ENCODE peak calls at places on chromosomes 7 and 10, in five cellular contexts. One of them, this sample, is unnamed.

GRCh38 chr7:50266893-50267386 is 37.6 kb upstream of the IKZF1 start:
- DNase-seq in tibial artery: no peak
- DNase-seq in hepatocyte: no peak
- DNase-seq in AG04450: no peak
- DNase-seq in AG04449: no peak
- DNase-seq in this sample: peak

GRCh38 chr7:34019431-34019830 is 114.1 kb downstream of the BMPER start:
- DNase-seq in tibial artery: no peak
- DNase-seq in AG04450: no peak
- DNase-seq in hepatocyte: no peak
- DNase-seq in AG04449: no peak
- DNase-seq in this sample: no peak

GRCh38 chr10:5565671-5566581 is 41.2 kb downstream of the CALML3 start:
- DNase-seq in AG04449: peak
- DNase-seq in AG04450: peak
- DNase-seq in tibial artery: peak
- DNase-seq in hepatocyte: no peak
- DNase-seq in this sample: no peak

GRCh38 chr7:98881561-98882315 is 3.4 kb downstream of the TRRAP start:
- DNase-seq in AG04450: no peak
- DNase-seq in hepatocyte: no peak
- DNase-seq in tibial artery: no peak
- DNase-seq in AG04449: no peak
- DNase-seq in this sample: no peak

GRCh38 chr7:24970676-24971075 is 9.3 kb downstream of the OSBPL3 start:
- DNase-seq in hepatocyte: no peak
- DNase-seq in tibial artery: no peak
- DNase-seq in AG04450: no peak
- DNase-seq in AG04449: no peak
- DNase-seq in this sample: no peak

GRCh38 chr7:151181011-151181431 is 6.0 kb downstream of the ASB10 start:
- DNase-seq in AG04450: no peak
- DNase-seq in hepatocyte: no peak
- DNase-seq in AG04449: no peak
- DNase-seq in tibial artery: peak
- DNase-seq in this sample: no peak

GRCh38 chr10:122514045-122514840 is 46.3 kb upstream of the DMBT1 start:
- DNase-seq in hepatocyte: no peak
- DNase-seq in AG04449: no peak
- DNase-seq in tibial artery: no peak
- DNase-seq in AG04450: no peak
- DNase-seq in this sample: no peak

GRCh38 chr7:64959072-64959747 is 31.6 kb downstream of the ZNF117 start:
- DNase-seq in tibial artery: no peak
- DNase-seq in hepatocyte: no peak
- DNase-seq in AG04450: no peak
- DNase-seq in AG04449: no peak
- DNase-seq in this sample: no peak

GRCh38 chr10:86385806-86386205 is 19.2 kb upstream of the GRID1 start:
- DNase-seq in AG04450: no peak
- DNase-seq in AG04449: no peak
- DNase-seq in tibial artery: no peak
- DNase-seq in hepatocyte: no peak
- DNase-seq in this sample: no peak

GRCh38 chr10:86388119-86388704 is 21.6 kb upstream of the GRID1 start:
- DNase-seq in AG04450: no peak
- DNase-seq in tibial artery: peak
- DNase-seq in AG04449: no peak
- DNase-seq in hepatocyte: no peak
- DNase-seq in this sample: peak

GRCh38 chr10:86389441-86390193 is 23.0 kb upstream of the GRID1 start:
- DNase-seq in AG04450: no peak
- DNase-seq in hepatocyte: peak
- DNase-seq in AG04449: no peak
- DNase-seq in tibial artery: peak
- DNase-seq in this sample: peak

GRCh38 chr10:86390337-86391120 is 23.9 kb upstream of the GRID1 start:
- DNase-seq in AG04450: no peak
- DNase-seq in tibial artery: no peak
- DNase-seq in hepatocyte: no peak
- DNase-seq in AG04449: no peak
- DNase-seq in this sample: peak

GRCh38 chr10:86387221-86387794 is 20.7 kb upstream of the GRID1 start:
- DNase-seq in AG04449: no peak
- DNase-seq in tibial artery: peak
- DNase-seq in hepatocyte: no peak
- DNase-seq in AG04450: no peak
- DNase-seq in this sample: peak
- TF ChIP-seq CTCF in AG04449: no peak
- TF ChIP-seq CTCF in tibial artery: no peak
- TF ChIP-seq CTCF in hepatocyte: no peak
- TF ChIP-seq CTCF in AG04450: peak
- TF ChIP-seq CTCF in this sample: peak

GRCh38 chr7:115116773-115117715 is 195.2 kb downstream of the MDFIC start:
- DNase-seq in tibial artery: no peak
- DNase-seq in hepatocyte: no peak
- DNase-seq in AG04450: no peak
- DNase-seq in AG04449: no peak
- DNase-seq in this sample: no peak
- TF ChIP-seq CTCF in tibial artery: no peak
- TF ChIP-seq CTCF in hepatocyte: no peak
- TF ChIP-seq CTCF in AG04450: no peak
- TF ChIP-seq CTCF in AG04449: no peak
- TF ChIP-seq CTCF in this sample: no peak

GRCh38 chr7:44853391-44853790 is 5.5 kb upstream of the H2AZ2 start:
- DNase-seq in hepatocyte: no peak
- DNase-seq in tibial artery: no peak
- DNase-seq in AG04449: no peak
- DNase-seq in AG04450: no peak
- DNase-seq in this sample: no peak

GRCh38 chr7:44852590-44852989 is 4.7 kb upstream of the H2AZ2 start:
- DNase-seq in hepatocyte: no peak
- DNase-seq in AG04449: no peak
- DNase-seq in tibial artery: no peak
- DNase-seq in AG04450: no peak
- DNase-seq in this sample: no peak

GRCh38 chr7:44854644-44855364 is 6.9 kb upstream of the H2AZ2 start:
- DNase-seq in AG04450: no peak
- DNase-seq in tibial artery: no peak
- DNase-seq in hepatocyte: no peak
- DNase-seq in AG04449: no peak
- DNase-seq in this sample: no peak

GRCh38 chr7:44858161-44858560 is 10.3 kb upstream of the H2AZ2 start:
- DNase-seq in AG04450: no peak
- DNase-seq in hepatocyte: no peak
- DNase-seq in tibial artery: no peak
- DNase-seq in AG04449: no peak
- DNase-seq in this sample: no peak
- TF ChIP-seq CTCF in AG04450: peak
- TF ChIP-seq CTCF in hepatocyte: no peak
- TF ChIP-seq CTCF in tibial artery: no peak
- TF ChIP-seq CTCF in AG04449: no peak
- TF ChIP-seq CTCF in this sample: peak

GRCh38 chr10:17781856-17782255 is 27.3 kb upstream of the MRC1 start:
- DNase-seq in hepatocyte: no peak
- DNase-seq in tibial artery: no peak
- DNase-seq in AG04450: no peak
- DNase-seq in AG04449: no peak
- DNase-seq in this sample: no peak
- TF ChIP-seq CTCF in hepatocyte: no peak
- TF ChIP-seq CTCF in tibial artery: no peak
- TF ChIP-seq CTCF in AG04450: no peak
- TF ChIP-seq CTCF in AG04449: no peak
- TF ChIP-seq CTCF in this sample: no peak

DNA sequence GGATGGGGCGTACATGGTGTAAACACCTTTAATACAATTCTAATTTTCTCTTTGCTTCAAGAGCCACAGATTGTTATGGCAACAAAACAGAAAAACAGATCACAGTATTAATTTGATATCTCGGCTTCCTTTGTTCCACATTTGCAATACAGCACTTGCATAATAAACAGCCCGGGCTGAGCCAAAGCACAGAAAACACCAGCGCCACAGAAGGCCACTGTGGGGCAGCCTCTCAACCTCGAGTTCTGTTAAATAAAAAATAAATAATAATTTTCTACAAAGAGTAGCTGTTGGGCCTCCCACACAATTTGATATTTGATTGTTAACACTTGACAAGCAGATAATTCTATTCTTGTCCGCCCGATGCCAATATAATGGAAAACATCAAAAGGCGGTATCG is 255.8 kb downstream of the USP6NL start:
- DNase-seq in tibial artery: peak
- DNase-seq in AG04450: no peak
- DNase-seq in hepatocyte: no peak
- DNase-seq in AG04449: no peak
- DNase-seq in this sample: no peak
- TF ChIP-seq CTCF in tibial artery: no peak
- TF ChIP-seq CTCF in AG04450: no peak
- TF ChIP-seq CTCF in hepatocyte: no peak
- TF ChIP-seq CTCF in AG04449: no peak
- TF ChIP-seq CTCF in this sample: no peak

GRCh38 chr7:96837583-96837982 is 127.9 kb upstream of the SEM1 start:
- DNase-seq in AG04450: no peak
- DNase-seq in hepatocyte: no peak
- DNase-seq in AG04449: no peak
- DNase-seq in tibial artery: no peak
- DNase-seq in this sample: peak

GRCh38 chr7:96833701-96834453 is 124.2 kb upstream of the SEM1 start:
- DNase-seq in hepatocyte: no peak
- DNase-seq in AG04450: no peak
- DNase-seq in AG04449: no peak
- DNase-seq in tibial artery: no peak
- DNase-seq in this sample: no peak

DNA sequence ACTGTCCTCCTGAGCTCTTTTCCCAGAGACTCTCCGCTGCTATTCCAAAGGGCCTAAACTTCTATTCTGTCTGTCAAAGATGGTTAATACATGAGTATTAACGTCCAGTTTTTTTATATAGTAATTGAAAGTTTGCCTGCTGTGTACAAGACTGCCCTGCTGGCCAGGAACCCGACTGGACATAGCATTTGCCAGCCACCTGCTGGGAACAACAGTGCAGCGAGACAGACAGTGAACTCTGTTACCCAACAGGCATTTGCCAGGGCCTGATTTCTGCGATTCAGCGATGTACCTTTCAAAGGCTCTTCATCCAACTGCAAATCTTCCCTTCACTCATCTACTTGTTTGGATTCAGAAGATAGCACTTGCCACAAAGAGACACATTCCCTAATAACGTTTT is 128.8 kb upstream of the SEM1 start:
- DNase-seq in hepatocyte: no peak
- DNase-seq in AG04449: no peak
- DNase-seq in AG04450: no peak
- DNase-seq in tibial artery: no peak
- DNase-seq in this sample: no peak
- TF ChIP-seq CTCF in hepatocyte: no peak
- TF ChIP-seq CTCF in AG04449: no peak
- TF ChIP-seq CTCF in AG04450: no peak
- TF ChIP-seq CTCF in tibial artery: no peak
- TF ChIP-seq CTCF in this sample: no peak

GRCh38 chr7:20748853-20749252 is 37.8 kb downstream of the SP8 start:
- DNase-seq in AG04449: no peak
- DNase-seq in hepatocyte: no peak
- DNase-seq in AG04450: no peak
- DNase-seq in tibial artery: no peak
- DNase-seq in this sample: no peak

GRCh38 chr7:20742913-20743312 is 43.8 kb downstream of the SP8 start:
- DNase-seq in hepatocyte: no peak
- DNase-seq in tibial artery: no peak
- DNase-seq in AG04449: no peak
- DNase-seq in AG04450: no peak
- DNase-seq in this sample: no peak

GRCh38 chr7:20741801-20742200 is 44.9 kb downstream of the SP8 start:
- DNase-seq in tibial artery: no peak
- DNase-seq in hepatocyte: no peak
- DNase-seq in AG04450: no peak
- DNase-seq in AG04449: no peak
- DNase-seq in this sample: no peak

GRCh38 chr7:20745716-20746115 is 41.0 kb downstream of the SP8 start:
- DNase-seq in tibial artery: no peak
- DNase-seq in AG04449: no peak
- DNase-seq in hepatocyte: no peak
- DNase-seq in AG04450: no peak
- DNase-seq in this sample: no peak

DNA sequence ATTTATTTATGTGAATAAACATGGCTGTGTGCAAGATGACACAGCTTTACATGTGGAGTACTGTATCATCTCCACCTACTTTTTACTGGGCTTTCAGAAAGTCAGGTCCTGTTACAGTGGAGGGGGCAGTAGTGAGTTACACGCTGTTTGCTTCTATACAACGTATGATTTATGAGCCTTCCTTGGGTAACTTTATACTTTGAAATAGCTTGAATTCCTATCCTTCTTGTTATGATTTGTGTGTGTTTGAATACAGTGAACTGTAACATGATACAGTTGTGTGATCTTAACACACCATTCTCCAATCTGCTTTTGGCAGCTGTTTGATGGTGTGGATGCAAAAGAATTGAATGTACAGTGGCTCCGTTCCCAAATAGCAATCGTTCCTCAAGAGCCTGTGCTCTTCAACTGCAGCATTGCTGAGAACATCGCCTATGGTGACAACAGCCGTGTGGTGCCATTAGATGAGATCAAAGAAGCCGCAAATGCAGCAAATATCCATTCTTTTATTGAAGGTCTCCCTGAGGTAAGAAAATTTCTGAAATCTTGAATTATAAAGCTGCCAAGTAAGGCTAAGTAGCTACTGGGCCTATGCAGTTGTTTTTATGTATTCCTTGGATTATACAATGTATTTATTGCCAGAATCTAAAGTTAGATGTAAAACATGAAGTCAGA is 41.6 kb downstream of the SP8 start:
- DNase-seq in hepatocyte: peak
- DNase-seq in AG04450: no peak
- DNase-seq in AG04449: no peak
- DNase-seq in tibial artery: no peak
- DNase-seq in this sample: no peak
- TF ChIP-seq CTCF in hepatocyte: peak
- TF ChIP-seq CTCF in AG04450: no peak
- TF ChIP-seq CTCF in AG04449: no peak
- TF ChIP-seq CTCF in tibial artery: no peak
- TF ChIP-seq CTCF in this sample: no peak

This sample was measured in GM13977.